ENCODE peak calls at places on chromosomes 6 and 20, in five cellular contexts. P, N, T, R and C are unnamed samples. For H3K4me1 and H3K27me3, the result is how much of the 10 kb centered on the place peaks cover.

GRCh38 chr6:168968228-168968627 is 285.4 kb downstream of the THBS2 start:
- DNase-seq in P (peak), N (peak), T (no peak), R (peak), C (no peak)

GRCh38 chr20:15162061-15162740 is 824.8 kb upstream of the FLRT3 start:
- DNase-seq in P (no peak), N (no peak), T (no peak), R (no peak), C (no peak)

GRCh38 chr6:48743738-48744137 is 632.7 kb upstream of the PTCHD4 start:
- DNase-seq in P (no peak), N (no peak), T (no peak), R (no peak), C (no peak)

GRCh38 chr6:9292975-9293374 is 857.6 kb upstream of the SLC35B3 start:
- DNase-seq in P (no peak), N (no peak), T (no peak), R (no peak), C (no peak)

GRCh38 chr6:158500016-158500735 is 59.7 kb upstream of the TMEM181 start:
- DNase-seq in P (no peak), N (no peak), T (no peak), R (no peak), C (no peak)

GRCh38 chr6:142592876-142593275 is 291.1 kb downstream of the ADGRG6 start:
- DNase-seq in P (no peak), N (no peak), T (no peak), R (no peak), C (no peak)

GRCh38 chr6:3389390-3390167 is 67.3 kb downstream of the SLC22A23 start:
- DNase-seq in P (no peak), N (no peak), T (no peak), R (no peak), C (no peak)

GRCh38 chr6:20367716-20368485 is 33.8 kb upstream of the E2F3 start:
- DNase-seq in P (no peak), N (no peak), T (no peak), R (peak), C (no peak)

GRCh38 chr20:54219751-54220426 is 12.0 kb downstream of the PFDN4 start:
- DNase-seq in P (no peak), N (no peak), T (no peak), R (peak), C (no peak)

GRCh38 chr6:39790772-39791171 is 1.4 kb upstream of the DAAM2 start:
- DNase-seq in P (no peak), N (no peak), T (no peak), R (no peak), C (peak)

GRCh38 chr20:34171640-34172039 is 59.6 kb upstream of the EIF2S2 start:
- DNase-seq in P (no peak), N (no peak), T (no peak), R (peak), C (no peak)

GRCh38 chr20:9130407-9130995 is 61.6 kb downstream of the PLCB4 start:
- DNase-seq in P (no peak), N (no peak), T (no peak), R (no peak), C (no peak)

GRCh38 chr6:18260448-18261106 is 3.8 kb downstream of the DEK start:
- DNase-seq in P (no peak), N (no peak), T (no peak), R (no peak), C (no peak)

GRCh38 chr6:13454286-13455221 is 32.8 kb downstream of the GFOD1 start:
- DNase-seq in P (peak), N (peak), T (peak), R (no peak), C (no peak)

GRCh38 chr20:63896136-63896890 is 1.4 kb downstream of the DNAJC5 start:
- DNase-seq in P (peak), N (peak), T (peak), R (peak), C (peak)

GRCh38 chr6:125886914-125887313 is 69.7 kb upstream of the HINT3 start:
- DNase-seq in P (no peak), N (no peak), T (no peak), R (no peak), C (no peak)

GRCh38 chr20:63738687-63739128 is 868 bp upstream of the SLC2A4RG start:
- DNase-seq in P (peak), N (peak), T (peak), R (peak), C (peak)

GRCh38 chr6:87045521-87046075 is 49.3 kb downstream of the CGA start:
- DNase-seq in P (no peak), N (no peak), T (no peak), R (no peak), C (no peak)

GRCh38 chr6:79180082-79180481 is 54.4 kb downstream of the HMGN3 start:
- DNase-seq in P (no peak), N (no peak), T (no peak), R (no peak), C (no peak)

GRCh38 chr6:168451805-168452204 is 10.8 kb downstream of the SMOC2 start:
- DNase-seq in P (no peak), N (no peak), T (no peak), R (no peak), C (no peak)

GRCh38 chr6:26183581-26184408 is 96.6 kb downstream of the HFE start:
- DNase-seq in P (peak), N (peak), T (peak), R (peak), C (peak)

GRCh38 chr20:8168785-8169288 is 36.8 kb downstream of the PLCB1 start:
- DNase-seq in P (no peak), N (no peak), T (no peak), R (no peak), C (no peak)

GRCh38 chr6:79946773-79947190 is 571 bp downstream of the ELOVL4 start:
- DNase-seq in P (no peak), N (no peak), T (no peak), R (peak), C (peak)

GRCh38 chr6:63249875-63250482 is 38.7 kb downstream of the FKBP1C start:
- DNase-seq in P (no peak), N (no peak), T (no peak), R (no peak), C (no peak)

GRCh38 chr6:98118357-98119045 is 715.9 kb upstream of the POU3F2 start:
- DNase-seq in P (no peak), N (no peak), T (no peak), R (no peak), C (no peak)

GRCh38 chr6:131851049-131851769 is 43.4 kb downstream of the ENPP1 start:
- DNase-seq in P (no peak), N (no peak), T (no peak), R (no peak), C (no peak)

GRCh38 chr6:97438011-97438671 is 155.1 kb upstream of the MMS22L start:
- DNase-seq in P (no peak), N (no peak), T (no peak), R (no peak), C (no peak)

GRCh38 chr6:49937811-49938210 is 26.2 kb downstream of the DEFB114 start:
- DNase-seq in P (no peak), N (no peak), T (no peak), R (no peak), C (no peak)

GRCh38 chr20:1961374-1961773 is 32.5 kb downstream of the PDYN start:
- DNase-seq in P (no peak), N (no peak), T (no peak), R (no peak), C (no peak)

GRCh38 chr20:41138527-41139226 is 1.3 kb downstream of the PLCG1 start:
- DNase-seq in P (peak), N (peak), T (peak), R (peak), C (no peak)

GRCh38 chr6:28357036-28357435 is 7.3 kb downstream of the ZKSCAN3 start:
- DNase-seq in P (no peak), N (no peak), T (no peak), R (peak), C (no peak)

GRCh38 chr20:32285621-32286334 is 8.3 kb downstream of the KIF3B start:
- DNase-seq in P (peak), N (peak), T (peak), R (peak), C (no peak)

GRCh38 chr20:32670773-32671455 is 2.8 kb downstream of the C20orf203 start:
- DNase-seq in P (no peak), N (no peak), T (no peak), R (no peak), C (no peak)

DNA sequence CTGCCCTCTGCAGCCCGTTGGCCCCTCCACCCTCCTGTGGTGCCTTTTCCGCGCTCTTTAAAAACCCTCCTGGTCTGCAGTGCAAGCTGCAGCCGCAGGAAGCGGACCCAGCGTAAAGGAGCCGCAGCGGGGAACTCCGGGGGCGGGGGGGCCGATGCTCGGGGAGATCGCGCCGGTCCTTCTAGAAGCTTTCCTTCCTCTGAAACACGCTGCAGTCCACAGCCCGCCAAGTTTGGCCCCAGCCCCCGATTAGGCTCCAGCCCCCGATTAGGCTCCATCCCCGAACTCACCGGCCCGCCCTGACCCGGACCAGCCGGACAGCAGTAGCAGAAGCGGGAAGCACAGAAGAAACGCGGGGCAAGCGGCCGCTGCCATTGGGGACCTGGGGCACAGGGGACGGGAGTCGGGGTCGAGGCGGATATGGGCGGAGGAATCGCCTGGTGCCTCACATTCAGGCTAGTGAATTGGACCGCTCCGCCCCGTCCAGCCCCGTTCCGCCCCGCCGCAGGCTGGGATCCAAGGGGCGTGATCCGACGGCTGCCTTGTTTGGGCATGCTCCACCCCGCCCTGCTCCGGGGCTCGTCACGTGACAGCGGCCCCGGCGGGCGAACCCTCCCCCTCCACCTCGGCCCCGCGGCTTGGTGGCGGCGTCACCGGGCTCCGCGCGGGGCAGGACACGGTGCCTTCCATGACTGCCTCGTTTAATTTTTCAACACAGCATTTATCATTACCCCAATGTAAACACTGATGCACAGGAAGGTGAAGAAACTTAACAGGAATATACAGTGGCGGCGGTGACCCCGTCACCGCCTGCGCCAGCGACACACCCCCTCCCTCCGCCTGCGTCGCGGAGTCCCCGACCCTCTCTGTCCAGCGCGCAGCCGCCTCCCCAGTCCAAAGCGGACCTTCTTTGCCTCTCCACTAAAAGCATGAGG is 20.3 kb downstream of the RAET1L start:
- DNase-seq in P (peak), N (peak), T (peak), R (peak), C (peak)
- TF ChIP-seq CTCF in P (no peak), N (no peak), T (no peak), R (peak), C (peak)

GRCh38 chr20:49279677-49280462 is 2.0 kb upstream of the ZNFX1 start:
- DNase-seq in P (no peak), N (no peak), T (no peak), R (peak), C (no peak)

GRCh38 chr20:49277786-49278035 is 146 bp downstream of the ZNFX1 start:
- DNase-seq in P (no peak), N (no peak), T (no peak), R (no peak), C (no peak)

GRCh38 chr20:49276895-49277785 is 717 bp downstream of the ZNFX1 start:
- DNase-seq in P (peak), N (peak), T (peak), R (peak), C (peak)

GRCh38 chr20:49278817-49279676 is 1.2 kb upstream of the ZNFX1 start:
- DNase-seq in P (no peak), N (peak), T (peak), R (peak), C (peak)

GRCh38 chr20:49278036-49278816 is at the start of gene ZNFX1:
- DNase-seq in P (peak), N (peak), T (peak), R (peak), C (peak)
- H3K4me1 ChIP-seq in P (under half), N (under half), T (under half), R (under half), C (half or more)

GRCh38 chr6:45829873-45830272 is 185.8 kb downstream of the CLIC5 start:
- DNase-seq in P (no peak), N (no peak), T (no peak), R (no peak), C (no peak)
- H3K27me3 ChIP-seq in P (under half), N (under half), T (under half), R (under half), C (under half)

DNA sequence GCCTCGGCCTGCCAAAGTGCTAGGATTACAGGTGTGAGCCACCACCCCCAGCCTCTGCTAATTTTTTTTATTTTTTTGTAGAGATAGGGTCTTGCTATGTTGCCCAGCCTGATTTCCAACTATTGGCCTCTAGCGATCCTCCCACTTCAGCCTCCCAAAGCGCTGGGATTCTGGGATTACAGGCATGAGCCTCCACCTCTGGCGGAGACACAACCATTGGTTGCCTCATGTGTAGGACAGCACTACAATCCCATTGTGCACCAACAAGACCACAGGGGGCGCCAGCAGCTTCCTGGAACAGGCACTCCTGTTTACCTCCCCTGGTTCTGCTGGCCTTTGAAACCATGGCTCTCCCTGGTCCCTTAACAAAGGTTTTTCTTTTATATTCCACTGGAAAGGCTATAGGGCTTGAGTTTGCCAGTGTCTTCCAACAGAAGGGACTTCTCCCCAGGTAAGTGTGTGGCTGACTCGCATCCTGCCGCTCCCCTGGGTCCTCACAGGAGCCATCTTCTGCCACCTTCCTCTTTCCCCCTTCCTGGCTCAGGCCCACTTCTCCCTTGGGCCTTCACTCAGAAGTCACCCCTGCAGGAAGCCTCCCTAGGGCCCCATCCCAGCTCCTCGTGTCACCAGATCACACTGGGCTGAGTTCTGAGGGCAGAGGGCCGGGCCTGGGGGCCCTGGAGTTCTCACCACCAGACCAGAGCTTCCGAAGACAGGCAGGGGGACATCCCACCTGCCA is 39.2 kb upstream of the TLDC2 start:
- DNase-seq in P (peak), N (peak), T (peak), R (peak), C (peak)
- TF ChIP-seq CTCF in P (peak), N (peak), T (peak), R (peak), C (no peak)

GRCh38 chr6:1627884-1628550 is 18.3 kb downstream of the FOXC1 start:
- DNase-seq in P (no peak), N (no peak), T (no peak), R (no peak), C (no peak)
- H3K4me1 ChIP-seq in P (under half), N (under half), T (under half), R (under half), C (under half)

DNA sequence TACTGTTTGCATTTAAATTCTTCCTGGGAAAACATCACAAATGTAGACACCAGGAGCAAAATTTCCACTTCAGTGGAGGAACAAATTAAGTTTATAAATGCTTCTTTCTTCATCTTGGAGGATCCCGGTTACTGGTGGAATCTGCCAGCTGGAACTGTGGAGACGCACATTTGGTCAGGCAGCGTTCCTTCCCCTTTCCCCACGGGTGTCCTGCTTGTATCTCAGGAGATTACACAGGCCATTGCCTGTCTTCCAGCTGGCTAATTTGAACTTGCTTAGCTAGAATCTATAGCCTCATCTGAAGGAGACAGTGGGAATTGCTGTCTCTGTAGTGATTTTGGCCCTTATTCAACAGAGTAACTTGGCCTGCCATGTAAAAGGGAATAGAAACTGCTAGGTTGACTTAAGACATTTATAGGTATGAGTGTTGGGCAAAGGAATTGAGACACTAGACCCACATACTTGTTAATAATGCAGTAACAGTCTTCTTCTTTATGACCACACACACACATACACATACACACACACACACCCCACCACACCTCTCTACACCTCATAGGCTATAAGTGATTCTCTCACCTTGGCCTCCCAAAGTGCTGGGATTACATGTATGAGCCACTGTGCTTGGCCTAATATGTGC is 34.4 kb downstream of the TSBP1 start:
- DNase-seq in P (peak), N (no peak), T (peak), R (no peak), C (peak)
- H3K27me3 ChIP-seq in P (under half), N (under half), T (under half), R (under half), C (under half)

GRCh38 chr6:120826253-120826652 is 508.0 kb downstream of the TBC1D32 start:
- DNase-seq in P (no peak), N (peak), T (no peak), R (peak), C (peak)
- TF ChIP-seq CTCF in P (peak), N (peak), T (no peak), R (peak), C (peak)

GRCh38 chr20:6708010-6708409 is 59.5 kb upstream of the BMP2 start:
- DNase-seq in P (peak), N (peak), T (peak), R (peak), C (peak)
- H3K4me1 ChIP-seq in P (under half), N (under half), T (under half), R (half or more), C (half or more)

DNA sequence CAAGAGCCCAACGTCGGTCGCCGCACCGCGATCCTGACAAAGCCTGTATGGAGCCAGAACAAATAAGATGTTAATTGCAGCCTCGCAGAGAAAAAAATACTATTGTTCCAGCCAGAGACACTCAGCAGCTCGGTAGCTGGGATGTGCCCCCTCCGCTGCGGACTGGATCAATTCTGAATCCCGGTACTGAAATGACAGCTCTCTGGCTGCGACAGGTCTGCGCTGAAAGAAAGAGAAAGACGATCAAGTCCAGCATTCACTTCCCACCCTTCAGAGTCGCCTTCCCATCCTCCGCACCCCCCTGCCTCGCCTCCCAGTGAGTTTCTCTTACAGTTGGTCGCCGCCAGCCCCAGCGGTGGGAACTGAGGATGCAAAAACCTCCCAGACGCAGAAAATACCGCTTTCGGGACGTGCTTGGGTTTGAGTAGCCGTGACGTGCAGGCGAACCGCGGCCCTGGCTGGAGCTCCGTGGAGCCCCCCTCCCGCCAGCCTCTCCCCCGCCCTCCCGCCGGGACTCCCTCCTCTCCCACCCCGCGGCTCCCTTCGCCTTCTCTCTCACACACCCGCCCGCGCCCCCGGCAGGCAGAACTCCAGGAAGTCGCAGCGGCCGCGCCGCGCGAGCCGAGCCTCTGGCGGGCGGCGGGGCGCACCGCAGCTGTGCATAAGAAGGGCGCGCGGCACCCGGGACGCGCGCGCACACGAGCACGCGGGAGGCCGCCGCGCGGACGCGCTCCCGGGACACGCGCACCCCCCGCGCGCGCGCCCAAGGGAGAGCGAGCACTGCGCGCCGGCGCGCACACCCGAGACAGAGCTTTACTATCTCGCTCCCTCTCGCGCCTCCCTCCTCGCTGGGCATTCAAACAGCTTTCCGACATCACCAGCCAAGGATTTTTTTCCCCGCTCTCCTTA is at the start of gene ADGRB3:
- DNase-seq in P (peak), N (peak), T (peak), R (peak), C (peak)
- H3K27me3 ChIP-seq in P (under half), N (half or more), T (under half), R (half or more), C (under half)